ENCODE peak calls at places on chromosomes 11 and 22, in eight cellular contexts. One of them, this sample, is unnamed. For H3K27me3, the result is how much of the 10 kb centered on the place peaks cover.

GRCh38 chr11:128530119-128531091 is 57.0 kb downstream of the ETS1 start:
- DNase-seq in uterus: peak
- DNase-seq in adrenal gland: no peak
- DNase-seq in heart left ventricle: no peak
- DNase-seq in body of pancreas: peak
- DNase-seq in breast epithelium: no peak
- DNase-seq in stomach: peak
- DNase-seq in gastrocnemius medialis: no peak
- DNase-seq in this sample: peak

GRCh38 chr11:74370122-74370521 is 28.1 kb downstream of the PGM2L1 start:
- DNase-seq in uterus: no peak
- DNase-seq in adrenal gland: no peak
- DNase-seq in body of pancreas: no peak
- DNase-seq in stomach: no peak
- DNase-seq in breast epithelium: no peak
- DNase-seq in heart left ventricle: no peak
- DNase-seq in gastrocnemius medialis: no peak
- DNase-seq in this sample: no peak

GRCh38 chr11:79220171-79220570 is 220.7 kb downstream of the TENM4 start:
- DNase-seq in heart left ventricle: no peak
- DNase-seq in uterus: no peak
- DNase-seq in gastrocnemius medialis: no peak
- DNase-seq in adrenal gland: no peak
- DNase-seq in breast epithelium: no peak
- DNase-seq in body of pancreas: no peak
- DNase-seq in stomach: no peak
- DNase-seq in this sample: no peak

GRCh38 chr11:3014314-3014938 is 22.3 kb upstream of the NAP1L4 start:
- DNase-seq in body of pancreas: no peak
- DNase-seq in breast epithelium: no peak
- DNase-seq in uterus: no peak
- DNase-seq in heart left ventricle: no peak
- DNase-seq in stomach: no peak
- DNase-seq in gastrocnemius medialis: no peak
- DNase-seq in adrenal gland: no peak
- DNase-seq in this sample: no peak

GRCh38 chr11:19954899-19955298 is 205.4 kb downstream of the DBX1 start:
- DNase-seq in stomach: no peak
- DNase-seq in heart left ventricle: no peak
- DNase-seq in gastrocnemius medialis: no peak
- DNase-seq in body of pancreas: peak
- DNase-seq in breast epithelium: no peak
- DNase-seq in adrenal gland: no peak
- DNase-seq in uterus: no peak
- DNase-seq in this sample: no peak

GRCh38 chr11:73980001-73980960 is 2.4 kb downstream of the UCP2 start:
- DNase-seq in breast epithelium: peak
- DNase-seq in adrenal gland: peak
- DNase-seq in gastrocnemius medialis: no peak
- DNase-seq in uterus: no peak
- DNase-seq in heart left ventricle: peak
- DNase-seq in body of pancreas: peak
- DNase-seq in stomach: peak
- DNase-seq in this sample: peak

GRCh38 chr22:23803001-23803819 is 16.4 kb downstream of the SMARCB1 start:
- DNase-seq in gastrocnemius medialis: no peak
- DNase-seq in body of pancreas: no peak
- DNase-seq in heart left ventricle: no peak
- DNase-seq in breast epithelium: no peak
- DNase-seq in uterus: no peak
- DNase-seq in adrenal gland: no peak
- DNase-seq in stomach: no peak
- DNase-seq in this sample: no peak

GRCh38 chr11:107665016-107665415 is 46.8 kb downstream of the SLN start:
- DNase-seq in breast epithelium: no peak
- DNase-seq in body of pancreas: no peak
- DNase-seq in heart left ventricle: no peak
- DNase-seq in uterus: no peak
- DNase-seq in adrenal gland: no peak
- DNase-seq in gastrocnemius medialis: no peak
- DNase-seq in stomach: no peak
- DNase-seq in this sample: no peak

GRCh38 chr11:59802639-59803176 is 7.9 kb downstream of the MRPL16 start:
- DNase-seq in gastrocnemius medialis: no peak
- DNase-seq in body of pancreas: no peak
- DNase-seq in adrenal gland: no peak
- DNase-seq in uterus: no peak
- DNase-seq in stomach: no peak
- DNase-seq in heart left ventricle: peak
- DNase-seq in breast epithelium: no peak
- DNase-seq in this sample: no peak

GRCh38 chr11:67504950-67505561 is at the start of gene PITPNM1:
- DNase-seq in gastrocnemius medialis: no peak
- DNase-seq in breast epithelium: peak
- DNase-seq in heart left ventricle: peak
- DNase-seq in stomach: peak
- DNase-seq in uterus: peak
- DNase-seq in adrenal gland: peak
- DNase-seq in body of pancreas: peak
- DNase-seq in this sample: peak

GRCh38 chr11:126733685-126734084 is 266.9 kb downstream of the KIRREL3 start:
- DNase-seq in gastrocnemius medialis: no peak
- DNase-seq in breast epithelium: no peak
- DNase-seq in body of pancreas: no peak
- DNase-seq in stomach: no peak
- DNase-seq in uterus: no peak
- DNase-seq in heart left ventricle: no peak
- DNase-seq in adrenal gland: no peak
- DNase-seq in this sample: no peak

GRCh38 chr11:4019891-4020290 is 74.7 kb upstream of the RRM1 start:
- DNase-seq in body of pancreas: no peak
- DNase-seq in stomach: no peak
- DNase-seq in adrenal gland: no peak
- DNase-seq in heart left ventricle: no peak
- DNase-seq in uterus: no peak
- DNase-seq in breast epithelium: no peak
- DNase-seq in gastrocnemius medialis: no peak
- DNase-seq in this sample: no peak

DNA sequence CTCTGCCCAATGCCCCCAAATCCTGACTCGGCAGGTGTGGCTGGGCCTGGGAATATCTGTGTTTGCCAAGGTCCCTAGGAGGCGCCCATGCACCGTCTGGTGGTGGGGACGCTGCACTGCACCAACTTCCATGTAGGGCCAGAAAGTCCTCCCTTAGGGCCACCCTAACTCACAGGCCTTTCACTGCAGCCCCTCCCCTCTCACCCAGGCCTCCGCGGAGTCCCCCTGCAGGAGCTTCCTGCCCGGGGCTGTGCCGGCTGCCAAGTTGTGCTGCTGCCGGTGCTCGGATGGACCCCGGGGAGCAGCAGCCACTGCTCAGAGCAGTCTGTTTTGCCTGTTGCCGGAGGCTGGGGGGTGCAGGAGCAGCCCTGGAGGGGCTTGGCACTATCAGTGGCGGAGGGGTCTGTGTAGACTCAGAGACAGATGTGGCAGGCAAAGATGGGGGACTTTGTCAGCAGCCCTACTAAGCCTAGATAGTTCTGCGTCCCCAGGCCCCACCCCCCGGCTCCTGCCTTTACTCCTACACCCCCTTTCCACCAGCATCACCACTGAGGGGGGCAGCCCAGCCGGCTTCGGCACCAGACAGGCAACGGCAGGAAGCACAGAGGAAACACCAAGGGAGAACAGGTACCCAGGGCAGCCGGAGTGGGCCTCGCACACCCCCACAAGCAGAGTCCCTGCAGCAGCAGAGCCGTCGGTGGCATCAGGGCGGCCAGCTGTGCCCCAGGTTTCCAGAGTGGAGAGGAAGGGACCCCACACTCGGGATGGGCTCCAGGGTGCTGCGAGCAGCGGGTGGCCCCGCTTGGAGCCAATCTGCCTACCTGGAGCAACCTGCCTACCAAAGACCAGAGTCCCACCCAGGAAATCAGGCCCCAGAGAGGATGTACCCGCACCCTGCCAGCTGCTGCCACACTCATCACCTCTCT is 124.3 kb downstream of the TRIM29 start:
- DNase-seq in uterus: peak
- DNase-seq in stomach: peak
- DNase-seq in adrenal gland: peak
- DNase-seq in heart left ventricle: peak
- DNase-seq in breast epithelium: peak
- DNase-seq in body of pancreas: peak
- DNase-seq in gastrocnemius medialis: no peak
- DNase-seq in this sample: no peak
- H3K27ac ChIP-seq in uterus: no peak
- H3K27ac ChIP-seq in stomach: no peak
- H3K27ac ChIP-seq in adrenal gland: no peak
- H3K27ac ChIP-seq in heart left ventricle: no peak
- H3K27ac ChIP-seq in breast epithelium: no peak
- H3K27ac ChIP-seq in body of pancreas: no peak
- H3K27ac ChIP-seq in gastrocnemius medialis: no peak
- H3K27ac ChIP-seq in this sample: no peak

GRCh38 chr11:65899356-65900124 is 648 bp downstream of the FOSL1 start:
- DNase-seq in gastrocnemius medialis: no peak
- DNase-seq in breast epithelium: no peak
- DNase-seq in stomach: peak
- DNase-seq in uterus: peak
- DNase-seq in body of pancreas: peak
- DNase-seq in heart left ventricle: peak
- DNase-seq in adrenal gland: peak
- DNase-seq in this sample: peak
- TF ChIP-seq POLR2A in gastrocnemius medialis: no peak
- TF ChIP-seq POLR2A in breast epithelium: no peak
- TF ChIP-seq POLR2A in stomach: no peak
- TF ChIP-seq POLR2A in uterus: no peak
- TF ChIP-seq POLR2A in body of pancreas: peak
- TF ChIP-seq POLR2A in heart left ventricle: peak
- TF ChIP-seq POLR2A in adrenal gland: no peak
- TF ChIP-seq POLR2A in this sample: no peak

GRCh38 chr22:36238348-36239149 is 778 bp downstream of the APOL2 start:
- DNase-seq in stomach: no peak
- DNase-seq in adrenal gland: peak
- DNase-seq in uterus: no peak
- DNase-seq in gastrocnemius medialis: no peak
- DNase-seq in body of pancreas: peak
- DNase-seq in breast epithelium: no peak
- DNase-seq in heart left ventricle: no peak
- DNase-seq in this sample: no peak
- H3K27me3 ChIP-seq in stomach: under half
- H3K27me3 ChIP-seq in adrenal gland: under half
- H3K27me3 ChIP-seq in uterus: under half
- H3K27me3 ChIP-seq in gastrocnemius medialis: under half
- H3K27me3 ChIP-seq in body of pancreas: under half
- H3K27me3 ChIP-seq in breast epithelium: under half
- H3K27me3 ChIP-seq in heart left ventricle: under half
- H3K27me3 ChIP-seq in this sample: under half

GRCh38 chr11:15547685-15548084 is 433.0 kb downstream of the INSC start:
- DNase-seq in adrenal gland: no peak
- DNase-seq in heart left ventricle: no peak
- DNase-seq in body of pancreas: no peak
- DNase-seq in gastrocnemius medialis: no peak
- DNase-seq in breast epithelium: no peak
- DNase-seq in uterus: no peak
- DNase-seq in stomach: no peak
- DNase-seq in this sample: no peak
- H3K27ac ChIP-seq in adrenal gland: no peak
- H3K27ac ChIP-seq in heart left ventricle: no peak
- H3K27ac ChIP-seq in body of pancreas: no peak
- H3K27ac ChIP-seq in gastrocnemius medialis: no peak
- H3K27ac ChIP-seq in breast epithelium: no peak
- H3K27ac ChIP-seq in uterus: no peak
- H3K27ac ChIP-seq in stomach: no peak
- H3K27ac ChIP-seq in this sample: no peak

DNA sequence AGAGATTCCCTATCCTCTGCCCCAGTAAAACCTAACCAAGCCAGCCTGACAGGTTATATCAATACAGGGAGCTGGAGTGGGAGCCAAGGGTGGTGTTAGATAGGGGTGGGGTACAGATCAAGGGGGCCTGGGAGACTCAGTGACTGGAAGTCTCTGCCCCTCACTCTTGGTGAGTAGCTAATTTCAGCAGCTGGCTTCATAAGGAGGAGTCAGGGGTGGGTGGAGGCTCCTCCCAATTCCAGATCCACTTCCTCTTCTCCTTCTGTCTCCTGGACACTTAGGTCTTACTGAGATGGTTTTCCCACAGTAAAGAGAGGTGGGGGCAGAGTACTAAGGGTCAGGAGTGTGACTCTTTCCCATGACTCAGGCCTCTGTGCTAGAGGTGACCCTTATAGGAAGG is 1.2 kb upstream of the VSIG2 start:
- DNase-seq in adrenal gland: no peak
- DNase-seq in uterus: no peak
- DNase-seq in breast epithelium: no peak
- DNase-seq in heart left ventricle: no peak
- DNase-seq in body of pancreas: no peak
- DNase-seq in gastrocnemius medialis: no peak
- DNase-seq in stomach: no peak
- DNase-seq in this sample: no peak
- TF ChIP-seq POLR2A in adrenal gland: no peak
- TF ChIP-seq POLR2A in uterus: no peak
- TF ChIP-seq POLR2A in breast epithelium: no peak
- TF ChIP-seq POLR2A in heart left ventricle: no peak
- TF ChIP-seq POLR2A in body of pancreas: no peak
- TF ChIP-seq POLR2A in gastrocnemius medialis: no peak
- TF ChIP-seq POLR2A in stomach: no peak
- TF ChIP-seq POLR2A in this sample: no peak

GRCh38 chr11:30016588-30017363 is at the start of gene KCNA4:
- DNase-seq in breast epithelium: no peak
- DNase-seq in adrenal gland: no peak
- DNase-seq in uterus: no peak
- DNase-seq in heart left ventricle: peak
- DNase-seq in gastrocnemius medialis: no peak
- DNase-seq in stomach: no peak
- DNase-seq in body of pancreas: peak
- DNase-seq in this sample: no peak
- H3K27me3 ChIP-seq in breast epithelium: under half
- H3K27me3 ChIP-seq in adrenal gland: under half
- H3K27me3 ChIP-seq in uterus: under half
- H3K27me3 ChIP-seq in heart left ventricle: under half
- H3K27me3 ChIP-seq in gastrocnemius medialis: under half
- H3K27me3 ChIP-seq in stomach: under half
- H3K27me3 ChIP-seq in body of pancreas: under half
- H3K27me3 ChIP-seq in this sample: under half

This sample was measured in suprapubic skin.